ENCODE peak calls at places on chromosomes 4 and X, in nine cellular contexts. K, F, I, E, Z, A, W, R and Y are unnamed samples.
A peak's percentile ranks its signal among the peaks of the same experiment; 100 is the strongest.

GRCh38 chrX:110056419-110056818 is 53.5 kb downstream of the TMEM164 start:
- DNase-seq in K (no peak), F (no peak), I (no peak), E (no peak), Z (no peak), A (no peak), W (no peak), R (no peak), Y (no peak)

GRCh38 chr4:148359769-148360168 is 82.4 kb downstream of the NR3C2 start:
- DNase-seq in K (no peak), F (no peak), I (no peak), E (no peak), Z (no peak), A (no peak), W (no peak), R (no peak), Y (peak; percentile 41)

GRCh38 chr4:159278399-159278798 is 175.5 kb downstream of the RAPGEF2 start:
- DNase-seq in K (no peak), F (no peak), I (no peak), E (no peak), Z (no peak), A (no peak), W (no peak), R (no peak), Y (no peak)

GRCh38 chr4:18882468-18882867 is 860.9 kb upstream of the LCORL start:
- DNase-seq in K (no peak), F (no peak), I (no peak), E (no peak), Z (no peak), A (no peak), W (peak; percentile 48), R (peak; percentile 53), Y (peak; percentile 16)

GRCh38 chr4:11720292-11720691 is 291.6 kb upstream of the HS3ST1 start:
- DNase-seq in K (peak; percentile 33), F (no peak), I (no peak), E (no peak), Z (peak; percentile 16), A (no peak), W (peak; percentile 63), R (peak; percentile 39), Y (peak; percentile 45)

GRCh38 chr4:151604238-151604637 is 156.6 kb downstream of the GATB start:
- DNase-seq in K (no peak), F (no peak), I (no peak), E (no peak), Z (no peak), A (no peak), W (peak; percentile 17), R (peak; percentile 57), Y (peak; percentile 26)

GRCh38 chr4:54513231-54513630 is 144.5 kb upstream of the KIT start:
- DNase-seq in K (no peak), F (no peak), I (no peak), E (no peak), Z (no peak), A (no peak), W (no peak), R (peak; percentile 95), Y (no peak)

GRCh38 chrX:82756272-82756671 is 751.8 kb upstream of the POU3F4 start:
- DNase-seq in K (no peak), F (no peak), I (no peak), E (no peak), Z (no peak), A (no peak), W (no peak), R (no peak), Y (no peak)

GRCh38 chr4:37489697-37490096 is 196.5 kb downstream of the RELL1 start:
- DNase-seq in K (no peak), F (no peak), I (no peak), E (no peak), Z (no peak), A (no peak), W (no peak), R (no peak), Y (no peak)

GRCh38 chr4:183182873-183183725 is 84.0 kb downstream of the WWC2 start:
- DNase-seq in K (peak; percentile 8), F (no peak), I (peak; percentile 94), E (no peak), Z (peak; percentile 16), A (peak; percentile 2), W (peak; percentile 94), R (peak; percentile 92), Y (peak; percentile 97)

GRCh38 chr4:156771171-156771837 is 200.3 kb downstream of the PDGFC start:
- DNase-seq in K (peak; percentile 62), F (no peak), I (peak; percentile 33), E (no peak), Z (no peak), A (no peak), W (peak; percentile 48), R (peak; percentile 79), Y (peak; percentile 54)

GRCh38 chr4:109251396-109251795 is 51.1 kb downstream of the COL25A1 start:
- DNase-seq in K (no peak), F (no peak), I (no peak), E (no peak), Z (no peak), A (no peak), W (no peak), R (no peak), Y (no peak)